ENCODE peak calls at places on chromosome 11, in seven cellular contexts. N is heart left ventricle; H is breast epithelium; S is IMR-90; M is heart right ventricle; Q is CD8-positive, alpha-beta memory T cell; Y is esophagus muscularis mucosa. V is an unnamed sample.

GRCh38 chr11:47599821-47600377 is 5.7 kb upstream of the C1QTNF4 start:
- DNase-seq in Y (no peak), H (no peak), S (no peak), N (no peak), M (no peak), Q (no peak), V (no peak)

GRCh38 chr11:10550503-10550902 is 9.5 kb upstream of the RNF141 start:
- DNase-seq in S (peak; percentile 82), H (no peak), M (no peak), Q (no peak), Y (no peak), N (no peak), V (no peak)

GRCh38 chr11:64787526-64788320 is 9.4 kb upstream of the SF1 start:
- DNase-seq in Y (peak; percentile 91), Q (peak; percentile 37), S (peak; percentile 33), N (no peak), H (no peak), M (peak; percentile 62), V (no peak)

GRCh38 chr11:33479216-33479615 is 221.4 kb downstream of the C11orf91 start:
- DNase-seq in S (no peak), H (no peak), Q (no peak), N (no peak), M (no peak), Y (no peak), V (no peak)

GRCh38 chr11:12053606-12054361 is 45.4 kb upstream of the DKK3 start:
- DNase-seq in Y (no peak), M (no peak), S (peak; percentile 51), N (no peak), H (no peak), Q (no peak), V (peak; percentile 60)

GRCh38 chr11:56273854-56274253 is at the start of gene OR5T1:
- DNase-seq in Y (no peak), Q (no peak), M (no peak), H (no peak), N (no peak), S (no peak), V (no peak)

GRCh38 chr11:17525570-17525969 is 18.6 kb downstream of the USH1C start:
- DNase-seq in S (no peak), M (no peak), Y (no peak), H (no peak), N (no peak), Q (no peak), V (no peak)

GRCh38 chr11:2673871-2674471 is 25.8 kb downstream of the KCNQ1OT1 start:
- DNase-seq in H (peak; percentile 23), N (no peak), Y (no peak), Q (no peak), S (no peak), M (no peak), V (peak; percentile 13)

GRCh38 chr11:12137005-12137690 is 26.8 kb downstream of the MICAL2 start:
- DNase-seq in Q (no peak), S (no peak), Y (no peak), H (peak; percentile 86), N (no peak), M (no peak), V (no peak)

GRCh38 chr11:112968988-112969714 is 7.9 kb downstream of the NCAM1 start:
- DNase-seq in M (no peak), H (no peak), Y (no peak), N (no peak), Q (no peak), S (no peak), V (no peak)

GRCh38 chr11:102429691-102430090 is 22.9 kb downstream of the TMEM123 start:
- DNase-seq in Q (no peak), Y (no peak), N (no peak), M (no peak), H (no peak), S (no peak), V (no peak)

GRCh38 chr11:130578738-130579368 is 130.4 kb downstream of the ADAMTS15 start:
- DNase-seq in Q (no peak), M (no peak), Y (peak; percentile 86), N (no peak), S (no peak), H (no peak), V (no peak)

GRCh38 chr11:66546368-66546965 is at the start of gene ACTN3:
- DNase-seq in H (peak; percentile 27), N (no peak), S (no peak), Q (peak; percentile 16), Y (no peak), M (peak; percentile 33), V (peak; percentile 87)

GRCh38 chr11:21405403-21405802 is 736.0 kb downstream of the NELL1 start:
- DNase-seq in Y (no peak), M (no peak), Q (no peak), N (no peak), S (no peak), H (no peak), V (no peak)

GRCh38 chr11:119341222-119342022 is 739 bp upstream of the C1QTNF5 start:
- DNase-seq in N (no peak), Y (no peak), M (no peak), S (no peak), Q (no peak), H (no peak), V (no peak)

GRCh38 chr11:119339581-119340334 is 925 bp downstream of the C1QTNF5 start:
- DNase-seq in H (no peak), N (peak; percentile 87), S (no peak), Q (no peak), M (peak; percentile 85), Y (no peak), V (peak; percentile 84)

GRCh38 chr11:119338946-119339580 is 1.6 kb downstream of the C1QTNF5 start:
- DNase-seq in N (peak; percentile 60), H (no peak), Y (no peak), M (no peak), S (no peak), Q (no peak), V (peak; percentile 76)

GRCh38 chr11:119342023-119342300 is 1.3 kb upstream of the C1QTNF5 start:
- DNase-seq in M (no peak), N (no peak), S (no peak), Q (no peak), H (no peak), Y (no peak), V (no peak)

GRCh38 chr11:119340335-119341221 is at the start of gene C1QTNF5:
- DNase-seq in H (peak; percentile 84), Q (no peak), M (peak; percentile 88), S (peak; percentile 57), Y (no peak), N (peak; percentile 90), V (peak; percentile 95)
- H3K4me3 ChIP-seq in H (peak within 1 kb of the TSS; percentile 81), Q (no peak within 1 kb of the TSS), M (peak within 1 kb of the TSS; percentile 61), S (peak within 1 kb of the TSS; percentile 49), Y (peak within 1 kb of the TSS; percentile 59), N (peak within 1 kb of the TSS; percentile 75), V (peak within 1 kb of the TSS; percentile 80)

GRCh38 chr11:106644824-106645223 is 373.5 kb downstream of the GUCY1A2 start:
- DNase-seq in Q (no peak), N (no peak), S (peak; percentile 60), H (no peak), Y (no peak), M (no peak), V (no peak)
- H3K27ac ChIP-seq in Q (no peak overlapping the region), N (no peak overlapping the region), S (no peak overlapping the region), H (no peak overlapping the region), Y (no peak overlapping the region), M (no peak overlapping the region), V (no peak overlapping the region)

DNA sequence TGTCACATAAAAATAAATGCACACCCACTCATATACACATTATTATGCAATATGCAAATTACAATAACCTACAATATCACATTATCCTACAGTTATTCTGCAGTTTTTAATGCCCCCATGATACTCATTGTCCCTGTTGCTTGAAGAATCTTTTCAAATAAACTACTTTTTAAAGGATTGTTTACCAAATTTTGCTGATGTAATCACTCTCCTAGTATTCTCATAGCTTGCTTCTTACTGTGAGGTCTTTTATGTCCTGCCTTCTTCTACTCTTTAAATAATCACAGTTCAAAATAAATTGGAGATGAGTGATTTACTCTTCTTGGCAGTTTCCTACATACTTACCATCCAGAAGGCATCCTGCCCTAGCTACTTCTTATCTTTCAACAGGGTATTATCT is 243.8 kb downstream of the CASP12 start:
- DNase-seq in H (no peak), N (no peak), M (no peak), Y (no peak), S (no peak), Q (no peak), V (no peak)
- H3K4me3 ChIP-seq in H (no peak overlapping the region), N (no peak overlapping the region), M (no peak overlapping the region), Y (no peak overlapping the region), S (no peak overlapping the region), Q (no peak overlapping the region), V (no peak overlapping the region)

GRCh38 chr11:118918686-118919280 is 6.9 kb downstream of the BCL9L start:
- DNase-seq in Y (no peak), H (no peak), Q (no peak), M (no peak), S (peak; percentile 43), N (no peak), V (no peak)

GRCh38 chr11:118923721-118924587 is 1.8 kb downstream of the BCL9L start:
- DNase-seq in H (no peak), M (no peak), N (no peak), Y (no peak), Q (peak; percentile 45), S (no peak), V (peak; percentile 20)

GRCh38 chr11:118922745-118923627 is 2.7 kb downstream of the BCL9L start:
- DNase-seq in Q (no peak), H (no peak), Y (no peak), M (no peak), S (no peak), N (no peak), V (peak; percentile 68)

GRCh38 chr11:118921929-118922744 is 3.6 kb downstream of the BCL9L start:
- DNase-seq in N (peak; percentile 91), Q (no peak), H (peak; percentile 79), Y (no peak), M (peak; percentile 89), S (peak; percentile 56), V (peak; percentile 97)

DNA sequence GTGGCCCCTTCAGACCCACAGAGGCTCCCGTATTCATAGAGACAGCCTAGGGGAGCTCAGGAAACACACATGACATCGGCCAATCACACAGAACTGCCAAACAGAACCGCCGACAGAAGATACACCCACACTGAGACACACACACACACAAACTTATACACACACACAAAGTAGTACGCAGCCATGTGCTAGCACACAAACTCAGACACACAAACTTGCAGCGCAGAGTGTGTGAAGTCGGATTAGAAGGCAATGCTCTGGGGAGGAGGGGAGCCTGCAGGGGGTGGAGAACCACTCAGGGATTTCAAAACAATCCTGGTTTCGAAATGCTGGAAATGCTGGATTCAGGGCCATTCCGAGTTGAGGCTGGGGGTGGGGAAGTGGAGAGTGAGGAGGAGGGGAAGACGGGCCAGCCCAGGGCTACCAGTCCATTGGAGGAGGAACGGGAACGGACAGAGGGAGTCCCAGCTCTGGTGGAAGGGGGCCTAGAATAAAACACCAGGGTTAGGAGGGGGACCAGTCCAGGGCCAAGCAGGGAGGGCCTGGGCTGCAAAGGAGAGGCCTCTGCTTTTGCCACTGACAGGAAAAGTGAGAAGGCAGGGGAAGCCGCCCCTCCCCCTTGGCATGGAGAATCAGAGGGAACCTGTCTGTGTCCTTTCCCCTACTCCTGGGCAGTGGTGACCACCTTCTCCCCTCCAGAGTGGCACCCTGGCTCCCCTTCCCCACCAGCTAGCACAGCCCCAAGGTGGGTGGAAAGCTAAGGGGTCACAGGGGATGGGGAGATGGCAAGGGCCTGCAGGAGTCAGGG is 4.4 kb downstream of the BCL9L start:
- DNase-seq in Q (no peak), H (no peak), N (peak; percentile 73), S (peak; percentile 88), Y (peak; percentile 96), M (no peak), V (peak; percentile 91)
- H3K27ac ChIP-seq in Q (peak overlapping the region; percentile 88), H (peak overlapping the region; percentile 96), N (peak overlapping the region; percentile 98), S (peak overlapping the region; percentile 99), Y (peak overlapping the region; percentile 90), M (peak overlapping the region; percentile 55), V (peak overlapping the region; percentile 85)

GRCh38 chr11:134383576-134384221 is 28.3 kb downstream of the B3GAT1 start:
- DNase-seq in M (no peak), H (no peak), Q (no peak), S (no peak), N (no peak), Y (no peak), V (no peak)
- H3K4me3 ChIP-seq in M (no peak overlapping the region), H (no peak overlapping the region), Q (no peak overlapping the region), S (no peak overlapping the region), N (no peak overlapping the region), Y (no peak overlapping the region), V (no peak overlapping the region)

V was measured in tibial artery.